ENCODE peak calls at places on chromosomes 11 and 22, in five cellular contexts. One of them, this sample, is unnamed.

GRCh38 chr22:23264610-23265388 is 84.5 kb downstream of the BCR start:
- DNase-seq in nephron progenitor cell: no peak
- DNase-seq in lower leg skin: no peak
- DNase-seq in psoas muscle: no peak
- DNase-seq in body of pancreas: no peak
- DNase-seq in this sample: no peak

GRCh38 chr11:133136376-133136775 is 395.9 kb downstream of the OPCML start:
- DNase-seq in body of pancreas: no peak
- DNase-seq in nephron progenitor cell: no peak
- DNase-seq in lower leg skin: no peak
- DNase-seq in psoas muscle: no peak
- DNase-seq in this sample: no peak

GRCh38 chr11:104995001-104995408 is 26.6 kb upstream of the CASP4 start:
- DNase-seq in nephron progenitor cell: peak; percentile 23
- DNase-seq in lower leg skin: no peak
- DNase-seq in body of pancreas: no peak
- DNase-seq in psoas muscle: no peak
- DNase-seq in this sample: no peak

GRCh38 chr11:118708296-118708695 is 28.8 kb upstream of the TREH start:
- DNase-seq in lower leg skin: peak; percentile 29
- DNase-seq in psoas muscle: no peak
- DNase-seq in nephron progenitor cell: no peak
- DNase-seq in body of pancreas: no peak
- DNase-seq in this sample: no peak

GRCh38 chr11:115085461-115086220 is 407.3 kb downstream of the NXPE2 start:
- DNase-seq in psoas muscle: no peak
- DNase-seq in nephron progenitor cell: no peak
- DNase-seq in lower leg skin: no peak
- DNase-seq in body of pancreas: no peak
- DNase-seq in this sample: no peak

GRCh38 chr11:74815966-74816365 is 67.3 kb downstream of the RNF169 start:
- DNase-seq in psoas muscle: no peak
- DNase-seq in body of pancreas: no peak
- DNase-seq in nephron progenitor cell: no peak
- DNase-seq in lower leg skin: no peak
- DNase-seq in this sample: no peak

GRCh38 chr11:44861829-44862545 is 88.7 kb downstream of the TP53I11 start:
- DNase-seq in psoas muscle: peak; percentile 66
- DNase-seq in nephron progenitor cell: no peak
- DNase-seq in body of pancreas: peak; percentile 49
- DNase-seq in lower leg skin: peak; percentile 88
- DNase-seq in this sample: peak; percentile 83

GRCh38 chr11:116842117-116842516 is 4.7 kb upstream of the APOA1 start:
- DNase-seq in psoas muscle: no peak
- DNase-seq in nephron progenitor cell: no peak
- DNase-seq in lower leg skin: no peak
- DNase-seq in body of pancreas: no peak
- DNase-seq in this sample: no peak

GRCh38 chr11:11313426-11313825 is 39.6 kb downstream of the CSNK2A3 start:
- DNase-seq in nephron progenitor cell: no peak
- DNase-seq in lower leg skin: no peak
- DNase-seq in body of pancreas: peak; percentile 24
- DNase-seq in psoas muscle: no peak
- DNase-seq in this sample: no peak

GRCh38 chr11:102924851-102925380 is 30.6 kb downstream of the MMP13 start:
- DNase-seq in psoas muscle: no peak
- DNase-seq in nephron progenitor cell: no peak
- DNase-seq in body of pancreas: no peak
- DNase-seq in lower leg skin: no peak
- DNase-seq in this sample: no peak

GRCh38 chr11:33248416-33248957 is 8.7 kb upstream of the HIPK3 start:
- DNase-seq in nephron progenitor cell: no peak
- DNase-seq in body of pancreas: no peak
- DNase-seq in lower leg skin: no peak
- DNase-seq in psoas muscle: no peak
- DNase-seq in this sample: no peak

GRCh38 chr11:83662494-83662893 is 376.3 kb upstream of the CCDC90B start:
- DNase-seq in nephron progenitor cell: no peak
- DNase-seq in lower leg skin: no peak
- DNase-seq in psoas muscle: no peak
- DNase-seq in body of pancreas: no peak
- DNase-seq in this sample: no peak

GRCh38 chr11:20050048-20050447 is 110.2 kb downstream of the DBX1 start:
- DNase-seq in nephron progenitor cell: no peak
- DNase-seq in body of pancreas: no peak
- DNase-seq in psoas muscle: no peak
- DNase-seq in lower leg skin: no peak
- DNase-seq in this sample: no peak

GRCh38 chr11:33893711-33894401 is 2.0 kb upstream of the LMO2 start:
- DNase-seq in nephron progenitor cell: no peak
- DNase-seq in psoas muscle: no peak
- DNase-seq in lower leg skin: peak; percentile 76
- DNase-seq in body of pancreas: no peak
- DNase-seq in this sample: no peak

GRCh38 chr11:18757742-18758294 is 31.8 kb upstream of the IGSF22 start:
- DNase-seq in lower leg skin: no peak
- DNase-seq in nephron progenitor cell: no peak
- DNase-seq in psoas muscle: no peak
- DNase-seq in body of pancreas: no peak
- DNase-seq in this sample: no peak

GRCh38 chr22:21762712-21763581 is 27.4 kb upstream of the YPEL1 start:
- DNase-seq in lower leg skin: no peak
- DNase-seq in body of pancreas: no peak
- DNase-seq in psoas muscle: no peak
- DNase-seq in nephron progenitor cell: no peak
- DNase-seq in this sample: no peak

GRCh38 chr22:36160499-36160942 is at the start of gene APOL3:
- DNase-seq in psoas muscle: peak; percentile 86
- DNase-seq in nephron progenitor cell: no peak
- DNase-seq in body of pancreas: peak; percentile 50
- DNase-seq in lower leg skin: peak; percentile 96
- DNase-seq in this sample: no peak

GRCh38 chr11:91921974-91922373 is 302.6 kb upstream of the FAT3 start:
- DNase-seq in lower leg skin: no peak
- DNase-seq in nephron progenitor cell: no peak
- DNase-seq in body of pancreas: no peak
- DNase-seq in psoas muscle: no peak
- DNase-seq in this sample: no peak

GRCh38 chr11:65112551-65113360 is 1.1 kb downstream of the TM7SF2 start:
- DNase-seq in psoas muscle: peak; percentile 86
- DNase-seq in nephron progenitor cell: peak; percentile 69
- DNase-seq in body of pancreas: peak; percentile 76
- DNase-seq in lower leg skin: no peak
- DNase-seq in this sample: peak; percentile 55

GRCh38 chr11:63880031-63880841 is 36.7 kb downstream of the RCOR2 start:
- DNase-seq in body of pancreas: no peak
- DNase-seq in lower leg skin: no peak
- DNase-seq in nephron progenitor cell: no peak
- DNase-seq in psoas muscle: no peak
- DNase-seq in this sample: no peak

GRCh38 chr22:47067911-47068654 is 305.6 kb downstream of the TBC1D22A start:
- DNase-seq in psoas muscle: no peak
- DNase-seq in lower leg skin: peak; percentile 83
- DNase-seq in body of pancreas: no peak
- DNase-seq in nephron progenitor cell: no peak
- DNase-seq in this sample: no peak

GRCh38 chr11:107293677-107294344 is 163.8 kb downstream of the CWF19L2 start:
- DNase-seq in body of pancreas: no peak
- DNase-seq in lower leg skin: no peak
- DNase-seq in psoas muscle: no peak
- DNase-seq in nephron progenitor cell: peak; percentile 8
- DNase-seq in this sample: no peak

GRCh38 chr11:1631066-1631568 is 1.5 kb downstream of the KRTAP5-5 start:
- DNase-seq in psoas muscle: peak; percentile 23
- DNase-seq in lower leg skin: no peak
- DNase-seq in nephron progenitor cell: no peak
- DNase-seq in body of pancreas: no peak
- DNase-seq in this sample: no peak

GRCh38 chr22:42179616-42180015 is 49.0 kb upstream of the CYP2D6 start:
- DNase-seq in nephron progenitor cell: no peak
- DNase-seq in psoas muscle: no peak
- DNase-seq in body of pancreas: no peak
- DNase-seq in lower leg skin: no peak
- DNase-seq in this sample: no peak

GRCh38 chr22:41951898-41952474 is at the start of gene SMIM45:
- DNase-seq in psoas muscle: no peak
- DNase-seq in lower leg skin: no peak
- DNase-seq in nephron progenitor cell: no peak
- DNase-seq in body of pancreas: no peak
- DNase-seq in this sample: no peak

GRCh38 chr11:75275581-75275980 is 35.0 kb downstream of the TPBGL start:
- DNase-seq in lower leg skin: peak; percentile 87
- DNase-seq in body of pancreas: peak; percentile 31
- DNase-seq in nephron progenitor cell: no peak
- DNase-seq in psoas muscle: peak; percentile 68
- DNase-seq in this sample: peak; percentile 74

GRCh38 chr11:63499874-63500273 is 6.0 kb upstream of the LGALS12 start:
- DNase-seq in nephron progenitor cell: no peak
- DNase-seq in lower leg skin: no peak
- DNase-seq in psoas muscle: no peak
- DNase-seq in body of pancreas: no peak
- DNase-seq in this sample: no peak

GRCh38 chr22:20106205-20106848 is 9.6 kb upstream of the RANBP1 start:
- DNase-seq in lower leg skin: no peak
- DNase-seq in nephron progenitor cell: no peak
- DNase-seq in body of pancreas: no peak
- DNase-seq in psoas muscle: peak; percentile 74
- DNase-seq in this sample: no peak

GRCh38 chr22:19872779-19873137 is 18.1 kb upstream of the GNB1L start:
- DNase-seq in body of pancreas: peak; percentile 71
- DNase-seq in nephron progenitor cell: no peak
- DNase-seq in psoas muscle: peak; percentile 50
- DNase-seq in lower leg skin: no peak
- DNase-seq in this sample: no peak

GRCh38 chr11:121418625-121419114 is 33.4 kb upstream of the SORL1 start:
- DNase-seq in lower leg skin: no peak
- DNase-seq in body of pancreas: no peak
- DNase-seq in nephron progenitor cell: no peak
- DNase-seq in psoas muscle: no peak
- DNase-seq in this sample: no peak

GRCh38 chr11:93542753-93543246 is 391 bp downstream of the SMCO4 start:
- DNase-seq in nephron progenitor cell: no peak
- DNase-seq in psoas muscle: peak; percentile 60
- DNase-seq in body of pancreas: no peak
- DNase-seq in lower leg skin: peak; percentile 85
- DNase-seq in this sample: no peak

GRCh38 chr11:79055866-79056632 is 384.8 kb downstream of the TENM4 start:
- DNase-seq in nephron progenitor cell: no peak
- DNase-seq in body of pancreas: no peak
- DNase-seq in psoas muscle: no peak
- DNase-seq in lower leg skin: no peak
- DNase-seq in this sample: no peak

GRCh38 chr11:9566561-9567063 is 6.9 kb upstream of the WEE1 start:
- DNase-seq in body of pancreas: no peak
- DNase-seq in psoas muscle: no peak
- DNase-seq in lower leg skin: no peak
- DNase-seq in nephron progenitor cell: no peak
- DNase-seq in this sample: no peak

DNA sequence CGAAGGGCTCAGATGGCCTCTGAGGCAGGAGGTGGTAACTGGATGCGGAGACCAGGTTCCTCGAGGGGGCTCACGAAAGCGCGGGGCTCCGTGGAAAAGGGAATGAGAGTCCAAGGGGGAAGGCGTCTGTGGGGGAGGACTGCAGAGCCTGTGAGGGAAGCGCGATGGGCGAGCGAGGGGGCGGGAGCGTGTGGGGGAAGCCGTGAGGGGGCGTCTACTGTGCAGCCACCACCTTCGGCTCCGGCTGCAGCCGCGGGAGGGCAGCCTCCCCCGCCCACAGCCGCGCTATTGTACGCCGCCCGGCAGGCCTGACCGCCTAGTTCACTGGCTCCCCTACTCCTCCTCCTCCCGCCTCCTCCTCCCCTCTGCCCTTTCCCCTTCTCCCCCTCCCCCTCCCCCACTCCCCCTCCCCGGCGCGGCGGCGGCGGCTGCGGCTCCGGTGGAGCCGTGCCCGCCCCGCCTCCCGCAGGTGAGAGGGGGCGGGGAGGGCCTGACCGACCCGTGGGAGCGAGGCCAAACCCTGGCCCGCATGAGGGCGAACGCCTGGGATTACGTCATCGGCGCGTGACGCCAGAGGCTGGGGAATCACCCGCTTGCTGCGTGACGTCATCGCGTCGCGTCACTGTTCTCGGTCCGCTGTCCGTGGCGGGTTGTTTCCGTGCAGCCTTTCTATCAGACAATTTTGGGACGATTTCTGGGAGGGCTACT is at the start of gene PAK1:
- DNase-seq in lower leg skin: peak; percentile 97
- DNase-seq in body of pancreas: peak; percentile 98
- DNase-seq in nephron progenitor cell: peak; percentile 92
- DNase-seq in psoas muscle: peak; percentile 93
- DNase-seq in this sample: peak; percentile 51
- TF ChIP-seq CTCF in lower leg skin: no peak
- TF ChIP-seq CTCF in body of pancreas: peak; percentile 25
- TF ChIP-seq CTCF in nephron progenitor cell: no peak
- TF ChIP-seq CTCF in psoas muscle: no peak
- TF ChIP-seq CTCF in this sample: no peak

GRCh38 chr11:97738751-97739150 is 1282.0 kb upstream of the CNTN5 start:
- DNase-seq in nephron progenitor cell: no peak
- DNase-seq in body of pancreas: no peak
- DNase-seq in lower leg skin: no peak
- DNase-seq in psoas muscle: no peak
- DNase-seq in this sample: no peak
- TF ChIP-seq CTCF in nephron progenitor cell: no peak
- TF ChIP-seq CTCF in body of pancreas: no peak
- TF ChIP-seq CTCF in lower leg skin: no peak
- TF ChIP-seq CTCF in psoas muscle: no peak
- TF ChIP-seq CTCF in this sample: no peak

GRCh38 chr11:27700351-27701261 is at the start of gene BDNF:
- DNase-seq in psoas muscle: peak; percentile 50
- DNase-seq in lower leg skin: peak; percentile 69
- DNase-seq in nephron progenitor cell: peak; percentile 57
- DNase-seq in body of pancreas: no peak
- DNase-seq in this sample: no peak

GRCh38 chr11:27710536-27710935 is 10.3 kb upstream of the BDNF start:
- DNase-seq in psoas muscle: no peak
- DNase-seq in nephron progenitor cell: no peak
- DNase-seq in lower leg skin: no peak
- DNase-seq in body of pancreas: no peak
- DNase-seq in this sample: no peak

GRCh38 chr11:27701262-27702105 is 1.2 kb upstream of the BDNF start:
- DNase-seq in body of pancreas: no peak
- DNase-seq in psoas muscle: peak; percentile 54
- DNase-seq in nephron progenitor cell: peak; percentile 65
- DNase-seq in lower leg skin: peak; percentile 85
- DNase-seq in this sample: no peak

GRCh38 chr11:27703453-27703852 is 3.2 kb upstream of the BDNF start:
- DNase-seq in body of pancreas: no peak
- DNase-seq in psoas muscle: no peak
- DNase-seq in lower leg skin: no peak
- DNase-seq in nephron progenitor cell: no peak
- DNase-seq in this sample: no peak

GRCh38 chr11:27705873-27706820 is 5.9 kb upstream of the BDNF start:
- DNase-seq in lower leg skin: no peak
- DNase-seq in nephron progenitor cell: peak; percentile 46
- DNase-seq in body of pancreas: peak; percentile 45
- DNase-seq in psoas muscle: no peak
- DNase-seq in this sample: no peak
- TF ChIP-seq CTCF in lower leg skin: no peak
- TF ChIP-seq CTCF in nephron progenitor cell: peak; percentile 68
- TF ChIP-seq CTCF in body of pancreas: peak; percentile 58
- TF ChIP-seq CTCF in psoas muscle: peak; percentile 39
- TF ChIP-seq CTCF in this sample: peak; percentile 62

GRCh38 chr22:49950396-49950994 is 10.1 kb upstream of the PIM3 start:
- DNase-seq in nephron progenitor cell: no peak
- DNase-seq in body of pancreas: peak; percentile 35
- DNase-seq in lower leg skin: no peak
- DNase-seq in psoas muscle: no peak
- DNase-seq in this sample: no peak
- TF ChIP-seq CTCF in nephron progenitor cell: no peak
- TF ChIP-seq CTCF in body of pancreas: no peak
- TF ChIP-seq CTCF in lower leg skin: no peak
- TF ChIP-seq CTCF in psoas muscle: no peak
- TF ChIP-seq CTCF in this sample: no peak